ENCODE peak calls at places on chromosome 7, in ten cellular contexts. J, M, V, F, D, A, T, C, N and L are unnamed samples.

GRCh38 chr7:151038951-151039849 is 9.1 kb upstream of the ASIC3 start:
- DNase-seq in M (peak; percentile 74), T (peak; percentile 78), J (peak; percentile 71), N (no peak), V (no peak), F (peak; percentile 87), D (peak; percentile 89), C (peak; percentile 85), A (peak; percentile 96), L (no peak)

GRCh38 chr7:22578048-22578770 is 78.2 kb upstream of the STEAP1B start:
- DNase-seq in C (no peak), F (peak; percentile 87), M (no peak), V (no peak), D (peak; percentile 78), T (no peak), N (no peak), A (peak; percentile 82), J (no peak), L (no peak)

GRCh38 chr7:125136341-125136740 is 206.7 kb upstream of the POT1 start:
- DNase-seq in D (no peak), T (no peak), C (no peak), M (no peak), F (peak; percentile 85), N (no peak), V (no peak), A (peak; percentile 2), J (no peak), L (no peak)

GRCh38 chr7:97024209-97025129 is at the start of gene DLX5:
- DNase-seq in T (no peak), J (no peak), M (peak; percentile 90), V (no peak), A (peak; percentile 15), F (peak; percentile 38), N (no peak), C (peak; percentile 66), D (no peak), L (peak; percentile 12)

GRCh38 chr7:155860840-155861479 is 48.7 kb upstream of the SHH start:
- DNase-seq in T (no peak), N (no peak), C (peak; percentile 59), J (peak; percentile 86), F (peak; percentile 78), V (peak; percentile 26), A (peak; percentile 43), D (peak; percentile 52), M (no peak), L (no peak)

GRCh38 chr7:97731736-97732370 is at the start of gene TAC1:
- DNase-seq in C (no peak), F (peak; percentile 36), A (peak; percentile 2), N (no peak), T (no peak), J (peak; percentile 41), M (peak; percentile 19), D (no peak), V (no peak), L (peak; percentile 14)

GRCh38 chr7:22348379-22348778 is 8.6 kb downstream of the RAPGEF5 start:
- DNase-seq in C (no peak), V (no peak), T (no peak), M (no peak), A (peak; percentile 35), D (peak; percentile 14), N (no peak), F (peak; percentile 72), J (no peak), L (no peak)

GRCh38 chr7:74037609-74038008 is 9.6 kb downstream of the ELN start:
- DNase-seq in J (no peak), C (no peak), M (no peak), N (no peak), A (no peak), V (no peak), T (no peak), D (no peak), F (no peak), L (no peak)

GRCh38 chr7:50226669-50227068 is 77.8 kb upstream of the IKZF1 start:
- DNase-seq in F (no peak), N (no peak), D (no peak), M (no peak), V (no peak), A (no peak), C (no peak), T (no peak), J (no peak), L (no peak)

GRCh38 chr7:83547526-83547925 is 101.4 kb downstream of the SEMA3E start:
- DNase-seq in T (no peak), N (no peak), M (peak; percentile 15), D (peak; percentile 86), F (peak; percentile 80), V (peak; percentile 44), C (peak; percentile 32), A (peak; percentile 99), J (no peak), L (no peak)

GRCh38 chr7:23918856-23919255 is 208.8 kb downstream of the STK31 start:
- DNase-seq in D (peak; percentile 74), T (no peak), J (no peak), C (no peak), F (no peak), N (no peak), A (peak; percentile 64), M (no peak), V (no peak), L (no peak)

GRCh38 chr7:101817930-101818698 is 688 bp downstream of the CUX1 start:
- DNase-seq in J (no peak), V (no peak), C (no peak), D (no peak), F (peak; percentile 51), T (no peak), M (no peak), A (peak; percentile 30), N (no peak), L (no peak)

GRCh38 chr7:101814996-101815825 is 2.2 kb upstream of the CUX1 start:
- DNase-seq in C (peak; percentile 43), T (peak; percentile 77), A (no peak), N (peak; percentile 73), D (no peak), V (no peak), M (peak; percentile 61), F (no peak), J (peak; percentile 56), L (peak; percentile 71)

GRCh38 chr7:101817031-101817929 is at the start of gene CUX1:
- DNase-seq in J (peak; percentile 60), T (peak; percentile 64), N (peak; percentile 37), D (no peak), A (peak; percentile 16), V (no peak), C (peak; percentile 43), M (peak; percentile 27), F (no peak), L (peak; percentile 30)

GRCh38 chr7:101815826-101816488 is 1.5 kb upstream of the CUX1 start:
- DNase-seq in J (peak; percentile 82), V (peak; percentile 40), N (peak; percentile 76), C (peak; percentile 71), M (peak; percentile 90), T (peak; percentile 87), F (peak; percentile 48), D (peak; percentile 80), A (peak; percentile 79), L (peak; percentile 65)

DNA sequence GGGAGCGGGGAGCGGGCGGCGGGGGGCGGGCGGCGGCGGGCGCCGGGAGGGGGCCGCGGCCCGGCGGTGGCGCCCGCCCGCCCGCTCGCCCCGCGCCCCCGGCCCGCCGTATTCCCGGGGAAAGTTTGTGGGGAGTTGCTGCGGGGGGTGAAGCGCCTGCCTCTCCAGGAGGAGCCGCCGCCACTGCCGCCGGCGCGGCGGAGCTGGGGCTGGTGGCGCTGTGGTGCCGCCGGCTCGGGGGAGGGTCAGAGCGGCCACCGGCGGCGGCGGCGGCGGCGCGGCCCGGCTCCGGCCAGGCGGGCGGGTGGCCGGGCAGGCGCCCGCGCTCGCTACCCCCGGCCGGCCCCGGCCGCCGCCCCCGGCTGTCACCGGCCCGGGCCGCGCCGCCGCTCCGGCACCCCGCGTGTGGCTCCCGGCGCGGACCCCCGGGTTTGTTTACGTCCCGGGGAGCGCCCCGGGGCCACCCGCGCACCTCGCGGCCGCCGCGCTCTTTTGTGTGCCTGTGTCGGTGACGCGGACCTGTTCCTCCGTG is 861 bp upstream of the CUX1 start:
- DNase-seq in F (no peak), D (no peak), A (peak; percentile 34), M (peak; percentile 52), J (peak; percentile 59), C (peak; percentile 57), V (no peak), N (peak; percentile 39), T (peak; percentile 81), L (peak; percentile 28)
- TF ChIP-seq CTCF in F (peak; percentile 38), D (peak; percentile 12), A (no peak), M (no peak), J (no peak), C (no peak), V (peak; percentile 74), N (peak; percentile 34), T (no peak), L (peak; percentile 12)

DNA sequence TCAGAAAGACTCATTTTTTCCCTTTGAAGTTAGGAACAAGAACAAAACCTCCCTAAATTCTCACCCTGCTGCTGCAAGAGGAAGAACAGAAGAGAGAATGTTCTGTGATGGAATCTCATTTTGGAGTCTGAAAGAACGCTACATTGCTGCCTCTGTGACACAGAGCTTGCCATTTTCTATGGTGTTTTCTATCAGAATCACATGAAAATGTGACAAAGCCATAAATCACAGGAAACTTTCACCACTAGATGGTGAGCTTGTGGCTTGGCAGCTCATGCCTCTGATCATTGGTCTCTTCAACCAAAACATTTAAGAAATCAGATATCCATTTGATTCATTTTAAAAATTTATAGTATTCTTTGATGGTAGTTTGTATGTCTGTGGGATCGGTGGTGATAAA is 82.9 kb downstream of the CADPS2 start:
- DNase-seq in F (peak; percentile 43), A (peak; percentile 31), N (no peak), V (peak; percentile 8), D (peak; percentile 15), T (no peak), M (peak; percentile 86), J (no peak), C (no peak), L (no peak)
- TF ChIP-seq CTCF in F (peak; percentile 58), A (peak; percentile 43), N (peak; percentile 30), V (peak; percentile 85), D (peak; percentile 39), T (peak; percentile 17), M (peak; percentile 70), J (peak; percentile 41), C (no peak), L (peak; percentile 40)

GRCh38 chr7:21028186-21028989 is 241.7 kb upstream of the SP8 start:
- DNase-seq in V (no peak), F (peak; percentile 84), N (no peak), T (no peak), D (peak; percentile 1), M (peak; percentile 5), C (peak; percentile 32), J (peak; percentile 44), A (peak; percentile 15), L (no peak)
- TF ChIP-seq CTCF in V (no peak), F (peak; percentile 18), N (no peak), T (no peak), D (no peak), M (no peak), C (no peak), J (no peak), A (no peak), L (no peak)

DNA sequence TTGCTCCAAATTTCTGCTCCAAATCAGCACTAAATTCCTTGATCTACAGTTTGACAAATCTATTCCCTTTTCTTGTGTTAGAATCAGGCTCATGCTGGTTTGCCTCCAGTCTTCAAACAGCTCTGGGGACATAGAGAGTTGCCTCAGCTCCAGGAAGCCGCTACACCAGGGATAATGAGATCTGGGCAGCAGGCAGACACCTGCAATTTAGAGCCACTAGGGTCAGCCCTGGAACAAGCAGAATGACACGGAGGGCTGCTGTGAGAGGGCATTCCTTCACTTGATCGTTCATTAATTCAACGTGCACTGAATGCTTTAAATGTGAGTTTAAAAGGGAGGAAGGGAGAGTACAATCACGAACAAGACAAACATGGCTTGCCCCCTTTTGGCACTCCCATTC is 3.7 kb upstream of the ELMO1 start:
- DNase-seq in N (no peak), J (no peak), V (no peak), F (no peak), M (no peak), C (no peak), D (no peak), A (no peak), T (no peak), L (no peak)
- TF ChIP-seq CTCF in N (no peak), J (no peak), V (no peak), F (no peak), M (no peak), C (no peak), D (no peak), A (no peak), T (no peak), L (peak; percentile 14)